ENCODE peak calls at places on chromosomes 16 and 17, in six cellular contexts. P is H1, J is SK-N-SH, O is K562, Q is HepG2, G is GM12878. I is an unnamed sample.
A peak's percentile ranks its signal among the peaks of the same experiment; 100 is the strongest.

GRCh38 chr17:7842950-7843535 is 9.0 kb downstream of the KDM6B start:
- DNase-seq in P (no peak), O (no peak), J (no peak), G (no peak), Q (peak; percentile 53), I (no peak)

GRCh38 chr17:14950216-14950615 is 314.9 kb downstream of the PMP22 start:
- DNase-seq in J (no peak), G (no peak), P (no peak), Q (no peak), O (no peak), I (no peak)

GRCh38 chr16:53504665-53505064 is 1.7 kb upstream of the AKTIP start:
- DNase-seq in J (no peak), G (no peak), Q (no peak), P (no peak), O (no peak), I (no peak)

GRCh38 chr17:80364091-80364691 is 50.8 kb upstream of the ENDOV start:
- DNase-seq in Q (peak; percentile 20), G (no peak), J (peak; percentile 83), O (no peak), P (no peak), I (no peak)

GRCh38 chr17:48351916-48352332 is 78.1 kb downstream of the SKAP1 start:
- DNase-seq in J (peak; percentile 32), O (peak; percentile 24), P (no peak), Q (peak; percentile 5), G (no peak), I (no peak)

GRCh38 chr17:81090361-81091133 is 55.6 kb downstream of the BAIAP2 start:
- DNase-seq in O (peak; percentile 94), Q (no peak), J (peak; percentile 83), P (peak; percentile 33), G (no peak), I (no peak)

GRCh38 chr16:10683160-10683559 is 11.6 kb downstream of the TEKT5 start:
- DNase-seq in G (no peak), P (no peak), J (no peak), O (peak; percentile 64), Q (no peak), I (no peak)

GRCh38 chr16:50093607-50094570 is 28.1 kb downstream of the HEATR3 start:
- DNase-seq in O (no peak), J (no peak), Q (no peak), P (no peak), G (no peak), I (no peak)

GRCh38 chr17:16814439-16814838 is 124.4 kb downstream of the CCDC144A start:
- DNase-seq in P (no peak), J (no peak), O (no peak), G (no peak), Q (no peak), I (no peak)

GRCh38 chr16:29148867-29149272 is 164.0 kb downstream of the LAT start:
- DNase-seq in O (no peak), G (no peak), P (no peak), Q (no peak), J (no peak), I (no peak)

GRCh38 chr17:17888821-17889220 is 52.0 kb upstream of the SREBF1 start:
- DNase-seq in J (peak; percentile 53), G (no peak), O (no peak), Q (no peak), P (no peak), I (no peak)

GRCh38 chr17:81043725-81044427 is 8.9 kb downstream of the BAIAP2 start:
- DNase-seq in O (no peak), P (peak; percentile 33), Q (peak; percentile 94), J (peak; percentile 44), G (no peak), I (no peak)

GRCh38 chr17:47852113-47852949 is 1.4 kb upstream of the SP6 start:
- DNase-seq in Q (no peak), O (peak; percentile 69), J (no peak), P (no peak), G (no peak), I (no peak)

GRCh38 chr16:974001-974601 is 3.3 kb upstream of the LMF1 start:
- DNase-seq in P (no peak), Q (no peak), G (no peak), O (no peak), J (no peak), I (no peak)

GRCh38 chr16:4879049-4879448 is 31.8 kb downstream of the UBN1 start:
- DNase-seq in O (no peak), Q (no peak), P (no peak), G (no peak), J (no peak), I (no peak)

GRCh38 chr17:16948587-16949376 is 23.1 kb downstream of the TNFRSF13B start:
- DNase-seq in J (no peak), P (no peak), G (no peak), Q (no peak), O (no peak), I (no peak)

GRCh38 chr16:25135239-25135878 is 23.8 kb downstream of the LCMT1 start:
- DNase-seq in P (no peak), G (no peak), J (no peak), O (no peak), Q (peak; percentile 25), I (no peak)

GRCh38 chr17:54172654-54173316 is 350.1 kb downstream of the KIF2B start:
- DNase-seq in J (no peak), G (no peak), P (peak; percentile 15), Q (peak; percentile 18), O (no peak), I (no peak)

GRCh38 chr17:40021471-40021961 is 6.3 kb downstream of the CSF3 start:
- DNase-seq in J (no peak), O (no peak), Q (no peak), G (no peak), P (no peak), I (peak; percentile 5)

GRCh38 chr16:75217389-75217851 is 1.4 kb upstream of the CTRB1 start:
- DNase-seq in O (no peak), Q (no peak), J (no peak), G (no peak), P (no peak), I (no peak)

GRCh38 chr17:33487187-33487586 is 194.1 kb upstream of the ASIC2 start:
- DNase-seq in P (no peak), J (no peak), O (no peak), Q (no peak), G (no peak), I (no peak)

GRCh38 chr17:56436142-56436541 is 157.4 kb upstream of the NOG start:
- DNase-seq in G (no peak), Q (no peak), J (no peak), O (no peak), P (no peak), I (no peak)

GRCh38 chr17:50681260-50682200 is 26.2 kb downstream of the ANKRD40 start:
- DNase-seq in J (peak; percentile 94), P (no peak), Q (peak; percentile 69), G (no peak), O (peak; percentile 75), I (no peak)
- TF ChIP-seq TAF1 in J (no peak), P (no peak), Q (no peak), G (no peak), O (no peak), I (no peak)

DNA sequence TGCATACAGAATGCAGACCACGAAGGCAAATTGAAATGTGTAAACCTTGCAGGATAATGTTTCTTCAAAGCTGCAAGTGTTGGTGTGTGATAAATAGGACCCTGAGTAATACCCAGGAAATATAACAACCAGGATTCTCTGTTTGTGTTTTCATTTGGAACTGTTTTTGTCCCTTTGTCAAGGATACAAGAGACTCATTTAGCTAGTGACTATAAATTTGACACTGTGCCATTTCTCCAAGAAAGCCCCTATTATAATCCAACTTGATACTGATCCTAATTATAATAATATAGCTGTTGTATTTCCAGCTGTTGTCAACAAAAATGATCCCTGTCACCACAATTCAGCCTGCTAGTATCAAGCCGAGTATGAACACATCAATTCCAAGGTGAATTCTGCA is 173.5 kb downstream of the CDH8 start:
- DNase-seq in O (no peak), G (no peak), J (no peak), P (no peak), Q (no peak), I (no peak)
- TF ChIP-seq TAF1 in O (no peak), G (no peak), J (no peak), P (no peak), Q (no peak), I (no peak)

GRCh38 chr17:61532818-61533217 is 58.2 kb downstream of the NACA2 start:
- DNase-seq in G (no peak), J (no peak), Q (no peak), P (no peak), O (no peak), I (no peak)
- TF ChIP-seq TAF1 in G (no peak), J (no peak), Q (no peak), P (no peak), O (no peak), I (no peak)

DNA sequence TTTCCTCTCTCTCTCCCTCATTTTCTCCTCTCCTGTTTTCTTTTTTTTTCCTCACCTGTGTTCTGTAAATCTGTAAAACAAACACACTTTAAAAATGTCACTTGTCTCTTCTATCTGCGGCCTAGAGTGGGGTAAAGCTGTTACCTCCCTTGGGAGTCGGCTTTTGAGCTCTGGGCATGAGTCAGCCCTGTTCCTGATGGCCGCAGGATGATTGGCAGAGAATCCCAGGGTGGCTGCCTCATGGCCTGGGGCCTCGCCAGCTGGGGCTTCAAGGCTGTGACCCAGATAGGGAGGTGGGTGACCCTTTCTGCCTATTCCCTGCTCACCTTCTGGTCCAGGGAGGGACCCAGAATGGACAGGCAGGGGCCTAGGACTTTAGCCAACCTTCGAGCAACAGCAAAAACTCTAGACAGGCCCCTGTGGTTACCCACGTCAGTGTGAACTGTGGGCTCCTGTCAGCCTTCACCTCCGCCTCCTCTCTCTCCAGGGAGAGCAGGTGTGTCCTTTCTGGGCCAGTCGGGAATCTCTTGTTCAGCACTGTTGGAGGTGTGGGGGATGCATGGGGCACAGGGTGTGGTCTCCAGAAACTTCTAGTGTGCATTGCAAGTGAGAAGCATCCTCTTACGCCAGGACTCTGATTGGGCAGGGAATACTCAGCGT is 87.4 kb downstream of the RAP1GAP2 start:
- DNase-seq in Q (peak; percentile 39), J (peak; percentile 56), G (no peak), P (no peak), O (no peak), I (no peak)
- TF ChIP-seq TAF1 in Q (no peak), J (no peak), G (no peak), P (no peak), O (no peak), I (no peak)

GRCh38 chr17:76844846-76845245 is 23.4 kb upstream of the MGAT5B start:
- DNase-seq in O (no peak), J (no peak), P (no peak), Q (no peak), G (no peak), I (no peak)

GRCh38 chr17:76844485-76844829 is 23.7 kb upstream of the MGAT5B start:
- DNase-seq in P (no peak), J (peak; percentile 41), Q (no peak), G (no peak), O (no peak), I (no peak)

GRCh38 chr17:76847031-76847430 is 21.2 kb upstream of the MGAT5B start:
- DNase-seq in G (no peak), Q (no peak), J (no peak), O (no peak), P (no peak), I (no peak)

GRCh38 chr17:76843703-76844484 is 24.3 kb upstream of the MGAT5B start:
- DNase-seq in O (no peak), P (no peak), Q (no peak), G (no peak), J (peak; percentile 59), I (no peak)

GRCh38 chr17:76845524-76845923 is 22.7 kb upstream of the MGAT5B start:
- DNase-seq in Q (no peak), G (no peak), O (peak; percentile 68), J (no peak), P (no peak), I (no peak)
- TF ChIP-seq TAF1 in Q (no peak), G (no peak), O (no peak), J (no peak), P (no peak), I (no peak)